ENCODE peak calls at places on chromosomes 3 and 15, in four cellular contexts. One of them, this sample, is unnamed. For H3K27me3 and H3K36me3, the result is how much of the 10 kb centered on the place peaks cover.

GRCh38 chr3:126858887-126859286 is 124.0 kb upstream of the PLXNA1 start:
- DNase-seq in trophoblast cell: peak
- DNase-seq in GM23248: peak
- DNase-seq in adipocyte: peak
- DNase-seq in this sample: peak

GRCh38 chr15:63038926-63039673 is 3.4 kb upstream of the TPM1 start:
- DNase-seq in trophoblast cell: peak
- DNase-seq in GM23248: peak
- DNase-seq in adipocyte: peak
- DNase-seq in this sample: no peak

GRCh38 chr3:111519193-111519592 is 22.8 kb upstream of the CD96 start:
- DNase-seq in trophoblast cell: no peak
- DNase-seq in GM23248: no peak
- DNase-seq in adipocyte: no peak
- DNase-seq in this sample: no peak

GRCh38 chr3:148940983-148941382 is 50.4 kb upstream of the GYG1 start:
- DNase-seq in trophoblast cell: no peak
- DNase-seq in GM23248: no peak
- DNase-seq in adipocyte: no peak
- DNase-seq in this sample: no peak

GRCh38 chr15:74385442-74386132 is 18.1 kb upstream of the CYP11A1 start:
- DNase-seq in trophoblast cell: no peak
- DNase-seq in GM23248: no peak
- DNase-seq in adipocyte: no peak
- DNase-seq in this sample: no peak

GRCh38 chr3:122382888-122383666 is at the start of gene MIX23:
- DNase-seq in trophoblast cell: peak
- DNase-seq in GM23248: peak
- DNase-seq in adipocyte: peak
- DNase-seq in this sample: peak

GRCh38 chr15:29270169-29270955 is 740 bp upstream of the NSMCE3 start:
- DNase-seq in trophoblast cell: peak
- DNase-seq in GM23248: peak
- DNase-seq in adipocyte: peak
- DNase-seq in this sample: no peak

GRCh38 chr3:11774296-11774877 is 72.3 kb downstream of the TAMM41 start:
- DNase-seq in trophoblast cell: peak
- DNase-seq in GM23248: peak
- DNase-seq in adipocyte: peak
- DNase-seq in this sample: peak

GRCh38 chr15:50051811-50052419 is 67.1 kb downstream of the ATP8B4 start:
- DNase-seq in trophoblast cell: peak
- DNase-seq in GM23248: peak
- DNase-seq in adipocyte: peak
- DNase-seq in this sample: peak

GRCh38 chr15:76376029-76376428 is 39.5 kb downstream of the ISL2 start:
- DNase-seq in trophoblast cell: peak
- DNase-seq in GM23248: no peak
- DNase-seq in adipocyte: no peak
- DNase-seq in this sample: no peak

GRCh38 chr3:184361932-184362667 is 590 bp downstream of the POLR2H start:
- DNase-seq in trophoblast cell: peak
- DNase-seq in GM23248: peak
- DNase-seq in adipocyte: peak
- DNase-seq in this sample: peak

GRCh38 chr3:13064469-13064868 is 8.8 kb downstream of the IQSEC1 start:
- DNase-seq in trophoblast cell: no peak
- DNase-seq in GM23248: no peak
- DNase-seq in adipocyte: no peak
- DNase-seq in this sample: no peak

GRCh38 chr15:59191855-59192237 is 14.8 kb upstream of the LDHAL6B start:
- DNase-seq in trophoblast cell: no peak
- DNase-seq in GM23248: peak
- DNase-seq in adipocyte: peak
- DNase-seq in this sample: peak

GRCh38 chr3:78822741-78823140 is 945.1 kb downstream of the ROBO1 start:
- DNase-seq in trophoblast cell: no peak
- DNase-seq in GM23248: no peak
- DNase-seq in adipocyte: peak
- DNase-seq in this sample: no peak

GRCh38 chr3:27681249-27681748 is 40.8 kb downstream of the EOMES start:
- DNase-seq in trophoblast cell: peak
- DNase-seq in GM23248: peak
- DNase-seq in adipocyte: peak
- DNase-seq in this sample: no peak

GRCh38 chr3:40843851-40844548 is 319.2 kb downstream of the ZNF621 start:
- DNase-seq in trophoblast cell: peak
- DNase-seq in GM23248: no peak
- DNase-seq in adipocyte: no peak
- DNase-seq in this sample: peak

GRCh38 chr15:74983725-74984231 is 11.6 kb upstream of the SCAMP5 start:
- DNase-seq in trophoblast cell: no peak
- DNase-seq in GM23248: peak
- DNase-seq in adipocyte: no peak
- DNase-seq in this sample: peak

GRCh38 chr3:171804618-171805389 is 5.5 kb downstream of the PLD1 start:
- DNase-seq in trophoblast cell: no peak
- DNase-seq in GM23248: peak
- DNase-seq in adipocyte: peak
- DNase-seq in this sample: no peak

GRCh38 chr3:111732248-111732879 is 126.7 kb upstream of the PHLDB2 start:
- DNase-seq in trophoblast cell: no peak
- DNase-seq in GM23248: no peak
- DNase-seq in adipocyte: no peak
- DNase-seq in this sample: no peak

GRCh38 chr3:116384717-116385116 is 60.6 kb downstream of the LSAMP start:
- DNase-seq in trophoblast cell: no peak
- DNase-seq in GM23248: no peak
- DNase-seq in adipocyte: no peak
- DNase-seq in this sample: no peak

GRCh38 chr3:168511428-168512014 is 415.8 kb upstream of the GOLIM4 start:
- DNase-seq in trophoblast cell: peak
- DNase-seq in GM23248: peak
- DNase-seq in adipocyte: peak
- DNase-seq in this sample: no peak

GRCh38 chr15:70025413-70026296 is 72.1 kb downstream of the TLE3 start:
- DNase-seq in trophoblast cell: peak
- DNase-seq in GM23248: peak
- DNase-seq in adipocyte: no peak
- DNase-seq in this sample: no peak

GRCh38 chr15:40441736-40442531 is 1.2 kb downstream of the BAHD1 start:
- DNase-seq in trophoblast cell: peak
- DNase-seq in GM23248: peak
- DNase-seq in adipocyte: peak
- DNase-seq in this sample: no peak

GRCh38 chr15:67548862-67549651 is 6.6 kb downstream of the MAP2K5 start:
- DNase-seq in trophoblast cell: no peak
- DNase-seq in GM23248: peak
- DNase-seq in adipocyte: peak
- DNase-seq in this sample: peak
- H3K4me3 ChIP-seq in trophoblast cell: no peak
- H3K4me3 ChIP-seq in GM23248: peak
- H3K4me3 ChIP-seq in adipocyte: peak
- H3K4me3 ChIP-seq in this sample: no peak

DNA sequence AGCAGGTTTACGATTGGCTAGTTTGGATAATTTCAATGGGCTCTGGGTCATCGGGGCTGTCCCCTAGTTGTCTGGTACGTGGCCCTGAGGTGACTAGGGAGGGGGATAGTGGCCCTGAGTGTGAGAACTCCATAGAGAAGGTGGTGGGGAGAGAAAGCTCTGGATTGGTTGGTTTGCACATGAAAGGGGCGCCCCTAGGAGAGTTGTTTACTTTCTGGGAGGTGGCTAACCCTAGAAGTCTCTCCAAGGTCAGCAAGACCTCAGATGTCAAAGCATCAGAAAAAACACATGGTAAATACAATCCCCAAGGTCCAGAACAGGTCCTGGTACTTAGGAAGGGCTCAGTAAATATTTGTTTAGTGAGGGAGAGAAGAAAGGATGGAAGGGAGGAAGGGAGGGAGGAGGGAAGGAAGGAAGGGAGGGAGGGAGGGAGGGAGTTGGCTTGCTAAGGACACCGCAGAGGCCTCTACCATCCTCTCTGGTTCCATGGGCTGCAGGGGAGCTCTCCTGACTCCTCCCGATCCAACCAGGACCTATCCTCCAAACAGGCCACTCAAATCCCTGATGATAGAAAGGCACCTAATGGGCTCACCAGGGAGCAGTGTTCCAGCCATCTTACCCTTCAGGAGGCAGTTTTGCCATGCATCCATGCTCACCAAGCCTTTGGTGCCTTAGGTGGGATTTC is 3.0 kb upstream of the TRH start:
- DNase-seq in trophoblast cell: no peak
- DNase-seq in GM23248: no peak
- DNase-seq in adipocyte: no peak
- DNase-seq in this sample: no peak
- H3K27me3 ChIP-seq in trophoblast cell: under half
- H3K27me3 ChIP-seq in GM23248: under half
- H3K27me3 ChIP-seq in adipocyte: under half
- H3K27me3 ChIP-seq in this sample: under half

GRCh38 chr15:22819651-22820050 is 18.8 kb upstream of the NIPA2 start:
- DNase-seq in trophoblast cell: no peak
- DNase-seq in GM23248: no peak
- DNase-seq in adipocyte: no peak
- DNase-seq in this sample: no peak
- H3K36me3 ChIP-seq in trophoblast cell: under half
- H3K36me3 ChIP-seq in GM23248: under half
- H3K36me3 ChIP-seq in adipocyte: under half
- H3K36me3 ChIP-seq in this sample: under half

DNA sequence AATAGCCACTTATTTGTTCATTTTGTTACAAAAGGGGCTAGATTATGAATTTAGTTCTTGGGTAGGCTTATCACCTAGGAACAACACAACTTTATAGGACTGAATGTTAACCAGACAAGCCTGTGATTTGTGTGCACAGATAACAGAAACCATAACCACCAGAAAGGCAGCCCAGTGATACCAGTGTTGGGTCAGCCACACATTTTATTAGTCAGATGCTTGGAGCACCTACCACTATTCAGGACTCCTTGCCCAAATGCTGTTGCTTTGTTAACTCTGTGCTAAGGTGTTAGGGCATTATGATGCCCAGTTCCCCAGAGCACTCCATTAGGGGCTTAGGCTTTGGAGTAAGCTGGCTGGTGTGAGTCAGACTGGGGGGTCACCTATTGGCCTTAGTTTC is 22.5 kb downstream of the PLCL2 start:
- DNase-seq in trophoblast cell: no peak
- DNase-seq in GM23248: peak
- DNase-seq in adipocyte: no peak
- DNase-seq in this sample: no peak
- H3K4me3 ChIP-seq in trophoblast cell: no peak
- H3K4me3 ChIP-seq in GM23248: no peak
- H3K4me3 ChIP-seq in adipocyte: peak
- H3K4me3 ChIP-seq in this sample: no peak

GRCh38 chr15:65055201-65055870 is 10.1 kb downstream of the SLC51B start:
- DNase-seq in trophoblast cell: no peak
- DNase-seq in GM23248: peak
- DNase-seq in adipocyte: no peak
- DNase-seq in this sample: peak
- H3K27me3 ChIP-seq in trophoblast cell: under half
- H3K27me3 ChIP-seq in GM23248: under half
- H3K27me3 ChIP-seq in adipocyte: under half
- H3K27me3 ChIP-seq in this sample: under half

This sample was measured in MG63.